ENCODE peak calls at places on chromosome 12, in seven cellular contexts. A, O, F, I, K, U and H are unnamed samples.

GRCh38 chr12:109863961-109864712 is 16.2 kb downstream of the GLTP start:
- DNase-seq in A (peak; percentile 8), O (no peak), F (peak; percentile 69), I (no peak), K (peak; percentile 91), U (peak; percentile 62), H (no peak)

GRCh38 chr12:89280833-89281533 is 71.3 kb downstream of the DUSP6 start:
- DNase-seq in A (no peak), O (no peak), F (no peak), I (peak; percentile 19), K (no peak), U (peak; percentile 30), H (no peak)

GRCh38 chr12:105461276-105461975 is 130.9 kb downstream of the C12orf75 start:
- DNase-seq in A (no peak), O (no peak), F (no peak), I (no peak), K (no peak), U (no peak), H (no peak)

GRCh38 chr12:127550271-127550670 is 716.7 kb upstream of the TMEM132C start:
- DNase-seq in A (peak; percentile 28), O (peak; percentile 50), F (no peak), I (no peak), K (no peak), U (no peak), H (peak; percentile 21)

GRCh38 chr12:128819293-128820144 is 4.2 kb downstream of the SLC15A4 start:
- DNase-seq in A (no peak), O (no peak), F (no peak), I (peak; percentile 67), K (no peak), U (no peak), H (no peak)

GRCh38 chr12:1939745-1940607 is 21.5 kb upstream of the CACNA2D4 start:
- DNase-seq in A (peak; percentile 75), O (peak; percentile 57), F (peak; percentile 89), I (peak; percentile 83), K (peak; percentile 85), U (peak; percentile 87), H (peak; percentile 28)

GRCh38 chr12:6061661-6062060 is 62.8 kb downstream of the VWF start:
- DNase-seq in A (no peak), O (no peak), F (no peak), I (no peak), K (no peak), U (peak; percentile 74), H (no peak)

GRCh38 chr12:1590083-1590979 is 4.0 kb downstream of the FBXL14 start:
- DNase-seq in A (no peak), O (peak; percentile 19), F (no peak), I (peak; percentile 94), K (no peak), U (peak; percentile 85), H (no peak)

GRCh38 chr12:6285063-6285477 is 25.4 kb upstream of the PLEKHG6 start:
- DNase-seq in A (peak; percentile 38), O (peak; percentile 48), F (peak; percentile 64), I (peak; percentile 86), K (peak; percentile 68), U (peak; percentile 86), H (no peak)

GRCh38 chr12:6444031-6444430 is 724 bp upstream of the CD27 start:
- DNase-seq in A (no peak), O (no peak), F (no peak), I (no peak), K (no peak), U (no peak), H (no peak)

GRCh38 chr12:3170423-3171194 is 93.4 kb downstream of the TSPAN9 start:
- DNase-seq in A (peak; percentile 94), O (peak; percentile 80), F (no peak), I (no peak), K (no peak), U (peak; percentile 84), H (peak; percentile 74)

GRCh38 chr12:72453079-72453478 is 180.9 kb downstream of the TRHDE start:
- DNase-seq in A (no peak), O (no peak), F (no peak), I (no peak), K (no peak), U (no peak), H (no peak)

GRCh38 chr12:104133861-104134260 is 4.1 kb downstream of the NFYB start:
- DNase-seq in A (no peak), O (no peak), F (no peak), I (no peak), K (no peak), U (no peak), H (no peak)

GRCh38 chr12:32586390-32586789 is 92.7 kb upstream of the DNM1L start:
- DNase-seq in A (peak; percentile 54), O (peak; percentile 84), F (no peak), I (no peak), K (no peak), U (peak; percentile 35), H (no peak)

GRCh38 chr12:132306885-132307191 is 22.6 kb downstream of the GALNT9 start:
- DNase-seq in A (no peak), O (no peak), F (no peak), I (no peak), K (no peak), U (no peak), H (no peak)

GRCh38 chr12:66024966-66025365 is 105.6 kb downstream of the LLPH start:
- DNase-seq in A (no peak), O (no peak), F (no peak), I (no peak), K (no peak), U (no peak), H (no peak)

GRCh38 chr12:108833355-108833733 is 24.0 kb downstream of the SSH1 start:
- DNase-seq in A (peak; percentile 97), O (peak; percentile 73), F (no peak), I (no peak), K (peak; percentile 35), U (peak; percentile 83), H (peak; percentile 87)

GRCh38 chr12:8052679-8053078 is 13.5 kb downstream of the C3AR1 start:
- DNase-seq in A (no peak), O (no peak), F (peak; percentile 56), I (no peak), K (no peak), U (no peak), H (no peak)

GRCh38 chr12:89384050-89384749 is 31.9 kb upstream of the DUSP6 start:
- DNase-seq in A (peak; percentile 54), O (peak; percentile 84), F (peak; percentile 42), I (peak; percentile 48), K (peak; percentile 48), U (peak; percentile 96), H (peak; percentile 81)

GRCh38 chr12:114167431-114167830 is 201.3 kb upstream of the RBM19 start:
- DNase-seq in A (no peak), O (no peak), F (no peak), I (no peak), K (no peak), U (peak; percentile 34), H (no peak)

GRCh38 chr12:92942905-92943304 is 13.8 kb upstream of the EEA1 start:
- DNase-seq in A (peak; percentile 35), O (peak; percentile 44), F (no peak), I (no peak), K (no peak), U (peak; percentile 95), H (no peak)

GRCh38 chr12:1993341-1993740 is 10.9 kb downstream of the DCP1B start:
- DNase-seq in A (peak; percentile 88), O (peak; percentile 94), F (no peak), I (no peak), K (no peak), U (peak; percentile 86), H (peak; percentile 90)

GRCh38 chr12:54587315-54587821 is 1.1 kb downstream of the PPP1R1A start:
- DNase-seq in A (no peak), O (no peak), F (no peak), I (no peak), K (peak; percentile 44), U (no peak), H (no peak)

GRCh38 chr12:117646595-117646994 is 285.2 kb upstream of the NOS1 start:
- DNase-seq in A (no peak), O (no peak), F (no peak), I (peak; percentile 24), K (no peak), U (no peak), H (no peak)

GRCh38 chr12:109150124-109150640 is 33.8 kb downstream of the ACACB start:
- DNase-seq in A (no peak), O (no peak), F (no peak), I (no peak), K (no peak), U (no peak), H (no peak)

DNA sequence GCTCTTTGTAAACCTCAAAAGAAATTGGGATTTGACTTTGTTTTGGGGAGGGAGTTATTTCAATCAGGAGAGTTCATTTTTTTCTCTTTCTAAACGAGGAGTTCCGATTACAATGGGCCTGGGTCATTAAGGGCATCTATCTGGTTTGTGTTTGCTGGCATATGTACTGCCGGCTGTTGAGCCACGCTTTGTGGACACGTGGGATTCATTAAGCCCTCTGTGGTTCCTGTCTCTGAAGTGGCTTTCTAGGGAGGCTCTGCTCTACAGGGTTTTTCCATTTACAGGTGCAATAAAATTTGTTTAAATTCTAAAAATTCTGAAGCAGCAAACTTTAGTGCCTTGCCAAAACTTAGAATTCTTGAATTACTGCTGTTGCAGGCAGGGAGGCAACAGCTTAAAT is 57.9 kb downstream of the GNS start:
- DNase-seq in A (no peak), O (no peak), F (no peak), I (peak; percentile 41), K (no peak), U (no peak), H (no peak)
- H3K4me3 ChIP-seq in A (no peak overlapping the region), O (no peak overlapping the region), F (no peak overlapping the region), I (no peak overlapping the region), K (no peak overlapping the region), U (no peak overlapping the region), H (no peak overlapping the region)

GRCh38 chr12:119859241-119859640 is 17.9 kb downstream of the CIT start:
- DNase-seq in A (no peak), O (no peak), F (no peak), I (no peak), K (no peak), U (no peak), H (no peak)

GRCh38 chr12:119870462-119870861 is 6.7 kb downstream of the CIT start:
- DNase-seq in A (no peak), O (peak; percentile 7), F (no peak), I (no peak), K (no peak), U (peak; percentile 11), H (no peak)

GRCh38 chr12:119868992-119869391 is 8.1 kb downstream of the CIT start:
- DNase-seq in A (no peak), O (peak; percentile 57), F (no peak), I (no peak), K (no peak), U (peak; percentile 4), H (no peak)

GRCh38 chr12:119869720-119870119 is 7.4 kb downstream of the CIT start:
- DNase-seq in A (peak; percentile 86), O (peak; percentile 88), F (no peak), I (no peak), K (no peak), U (peak; percentile 85), H (peak; percentile 72)

GRCh38 chr12:119864591-119864990 is 12.5 kb downstream of the CIT start:
- DNase-seq in A (no peak), O (no peak), F (no peak), I (no peak), K (no peak), U (no peak), H (no peak)
- TF ChIP-seq CTCF in A (no peak), O (no peak), F (no peak), I (no peak), K (no peak), U (no peak), H (no peak)

GRCh38 chr12:11693068-11693467 is 43.6 kb downstream of the ETV6 start:
- DNase-seq in A (no peak), O (no peak), F (no peak), I (no peak), K (no peak), U (no peak), H (no peak)
- H3K4me3 ChIP-seq in A (no peak overlapping the region), O (no peak overlapping the region), F (no peak overlapping the region), I (no peak overlapping the region), K (no peak overlapping the region), U (no peak overlapping the region), H (no peak overlapping the region)

GRCh38 chr12:17528394-17528793 is 561.6 kb downstream of the RERGL start:
- DNase-seq in A (no peak), O (no peak), F (no peak), I (peak; percentile 36), K (no peak), U (no peak), H (no peak)
- TF ChIP-seq CTCF in A (no peak), O (no peak), F (no peak), I (peak; percentile 27), K (no peak), U (no peak), H (no peak)